ENCODE peak calls at places on chromosome 5, in ten cellular contexts. One of them, this sample, is unnamed.

GRCh38 chr5:43638556-43638955 is 35.6 kb downstream of the NNT start:
- DNase-seq in ACHN: no peak
- DNase-seq in activated naive CD4-positive, alpha-beta T cell: no peak
- DNase-seq in activated CD4-positive, alpha-beta T cell treated with anti-CD3 and anti-CD28 coated beads, Interleukin-2, amount 50 U/mL, for 1 hour: no peak
- DNase-seq in HT-29: no peak
- DNase-seq in fibroblast of mammary gland: peak; percentile 53
- DNase-seq in psoas muscle: no peak
- DNase-seq in SW 1271: no peak
- DNase-seq in cerebellum: no peak
- DNase-seq in HCT116: no peak
- DNase-seq in this sample: no peak

GRCh38 chr5:40879163-40879942 is 29.9 kb upstream of the C7 start:
- DNase-seq in activated CD4-positive, alpha-beta T cell treated with anti-CD3 and anti-CD28 coated beads, Interleukin-2, amount 50 U/mL, for 1 hour: no peak
- DNase-seq in SW 1271: peak; percentile 78
- DNase-seq in fibroblast of mammary gland: peak; percentile 54
- DNase-seq in ACHN: peak; percentile 25
- DNase-seq in activated naive CD4-positive, alpha-beta T cell: no peak
- DNase-seq in HCT116: peak; percentile 13
- DNase-seq in cerebellum: peak; percentile 23
- DNase-seq in HT-29: peak; percentile 59
- DNase-seq in psoas muscle: no peak
- DNase-seq in this sample: peak; percentile 38

GRCh38 chr5:88776692-88777091 is 106.3 kb downstream of the MEF2C start:
- DNase-seq in activated naive CD4-positive, alpha-beta T cell: no peak
- DNase-seq in psoas muscle: no peak
- DNase-seq in activated CD4-positive, alpha-beta T cell treated with anti-CD3 and anti-CD28 coated beads, Interleukin-2, amount 50 U/mL, for 1 hour: no peak
- DNase-seq in cerebellum: no peak
- DNase-seq in ACHN: no peak
- DNase-seq in SW 1271: no peak
- DNase-seq in HT-29: no peak
- DNase-seq in fibroblast of mammary gland: no peak
- DNase-seq in HCT116: no peak
- DNase-seq in this sample: no peak

GRCh38 chr5:65799857-65800256 is 77.9 kb downstream of the NLN start:
- DNase-seq in HT-29: no peak
- DNase-seq in HCT116: no peak
- DNase-seq in activated CD4-positive, alpha-beta T cell treated with anti-CD3 and anti-CD28 coated beads, Interleukin-2, amount 50 U/mL, for 1 hour: no peak
- DNase-seq in cerebellum: no peak
- DNase-seq in SW 1271: no peak
- DNase-seq in fibroblast of mammary gland: no peak
- DNase-seq in psoas muscle: no peak
- DNase-seq in activated naive CD4-positive, alpha-beta T cell: no peak
- DNase-seq in ACHN: no peak
- DNase-seq in this sample: no peak

GRCh38 chr5:126369995-126370731 is 53.0 kb upstream of the GRAMD2B start:
- DNase-seq in SW 1271: peak; percentile 13
- DNase-seq in psoas muscle: no peak
- DNase-seq in activated CD4-positive, alpha-beta T cell treated with anti-CD3 and anti-CD28 coated beads, Interleukin-2, amount 50 U/mL, for 1 hour: no peak
- DNase-seq in HT-29: peak; percentile 42
- DNase-seq in HCT116: no peak
- DNase-seq in cerebellum: no peak
- DNase-seq in activated naive CD4-positive, alpha-beta T cell: no peak
- DNase-seq in ACHN: peak; percentile 61
- DNase-seq in fibroblast of mammary gland: no peak
- DNase-seq in this sample: no peak

GRCh38 chr5:179313849-179314521 is 31.3 kb downstream of the ADAMTS2 start:
- DNase-seq in activated CD4-positive, alpha-beta T cell treated with anti-CD3 and anti-CD28 coated beads, Interleukin-2, amount 50 U/mL, for 1 hour: no peak
- DNase-seq in HT-29: no peak
- DNase-seq in SW 1271: no peak
- DNase-seq in ACHN: no peak
- DNase-seq in HCT116: no peak
- DNase-seq in fibroblast of mammary gland: peak; percentile 96
- DNase-seq in activated naive CD4-positive, alpha-beta T cell: no peak
- DNase-seq in psoas muscle: peak; percentile 91
- DNase-seq in cerebellum: peak; percentile 93
- DNase-seq in this sample: no peak

GRCh38 chr5:154934881-154935280 is 3.1 kb downstream of the GEMIN5 start:
- DNase-seq in activated naive CD4-positive, alpha-beta T cell: no peak
- DNase-seq in HT-29: no peak
- DNase-seq in activated CD4-positive, alpha-beta T cell treated with anti-CD3 and anti-CD28 coated beads, Interleukin-2, amount 50 U/mL, for 1 hour: no peak
- DNase-seq in psoas muscle: no peak
- DNase-seq in cerebellum: no peak
- DNase-seq in fibroblast of mammary gland: no peak
- DNase-seq in HCT116: no peak
- DNase-seq in ACHN: no peak
- DNase-seq in SW 1271: no peak
- DNase-seq in this sample: no peak

GRCh38 chr5:134527156-134527960 is 1.9 kb downstream of the JADE2 start:
- DNase-seq in SW 1271: peak; percentile 98
- DNase-seq in psoas muscle: peak; percentile 89
- DNase-seq in activated CD4-positive, alpha-beta T cell treated with anti-CD3 and anti-CD28 coated beads, Interleukin-2, amount 50 U/mL, for 1 hour: peak; percentile 65
- DNase-seq in fibroblast of mammary gland: peak; percentile 89
- DNase-seq in cerebellum: peak; percentile 90
- DNase-seq in activated naive CD4-positive, alpha-beta T cell: peak; percentile 63
- DNase-seq in ACHN: peak; percentile 86
- DNase-seq in HCT116: no peak
- DNase-seq in HT-29: peak; percentile 81
- DNase-seq in this sample: no peak

GRCh38 chr5:43191740-43192557 is at the start of gene NIM1K:
- DNase-seq in ACHN: peak; percentile 44
- DNase-seq in SW 1271: no peak
- DNase-seq in activated naive CD4-positive, alpha-beta T cell: no peak
- DNase-seq in fibroblast of mammary gland: peak; percentile 41
- DNase-seq in cerebellum: peak; percentile 71
- DNase-seq in psoas muscle: peak; percentile 75
- DNase-seq in HCT116: no peak
- DNase-seq in HT-29: no peak
- DNase-seq in activated CD4-positive, alpha-beta T cell treated with anti-CD3 and anti-CD28 coated beads, Interleukin-2, amount 50 U/mL, for 1 hour: peak; percentile 7
- DNase-seq in this sample: no peak

GRCh38 chr5:146851133-146851532 is 27.4 kb downstream of the PPP2R2B start:
- DNase-seq in HCT116: no peak
- DNase-seq in ACHN: no peak
- DNase-seq in SW 1271: no peak
- DNase-seq in cerebellum: no peak
- DNase-seq in fibroblast of mammary gland: no peak
- DNase-seq in HT-29: no peak
- DNase-seq in activated naive CD4-positive, alpha-beta T cell: no peak
- DNase-seq in activated CD4-positive, alpha-beta T cell treated with anti-CD3 and anti-CD28 coated beads, Interleukin-2, amount 50 U/mL, for 1 hour: no peak
- DNase-seq in psoas muscle: no peak
- DNase-seq in this sample: no peak

GRCh38 chr5:177005619-177006264 is 837 bp downstream of the UIMC1 start:
- DNase-seq in fibroblast of mammary gland: peak; percentile 72
- DNase-seq in cerebellum: peak; percentile 46
- DNase-seq in activated naive CD4-positive, alpha-beta T cell: peak; percentile 56
- DNase-seq in psoas muscle: peak; percentile 87
- DNase-seq in SW 1271: peak; percentile 58
- DNase-seq in activated CD4-positive, alpha-beta T cell treated with anti-CD3 and anti-CD28 coated beads, Interleukin-2, amount 50 U/mL, for 1 hour: peak; percentile 65
- DNase-seq in HCT116: peak; percentile 32
- DNase-seq in ACHN: peak; percentile 77
- DNase-seq in HT-29: peak; percentile 83
- DNase-seq in this sample: no peak

GRCh38 chr5:63963080-63963735 is 963 bp upstream of the HTR1A start:
- DNase-seq in activated CD4-positive, alpha-beta T cell treated with anti-CD3 and anti-CD28 coated beads, Interleukin-2, amount 50 U/mL, for 1 hour: no peak
- DNase-seq in psoas muscle: no peak
- DNase-seq in HCT116: peak; percentile 19
- DNase-seq in fibroblast of mammary gland: peak; percentile 76
- DNase-seq in ACHN: peak; percentile 72
- DNase-seq in activated naive CD4-positive, alpha-beta T cell: no peak
- DNase-seq in HT-29: peak; percentile 78
- DNase-seq in SW 1271: peak; percentile 62
- DNase-seq in cerebellum: peak; percentile 51
- DNase-seq in this sample: peak; percentile 22

GRCh38 chr5:158431369-158432029 is 572.6 kb upstream of the CLINT1 start:
- DNase-seq in activated CD4-positive, alpha-beta T cell treated with anti-CD3 and anti-CD28 coated beads, Interleukin-2, amount 50 U/mL, for 1 hour: no peak
- DNase-seq in activated naive CD4-positive, alpha-beta T cell: no peak
- DNase-seq in psoas muscle: no peak
- DNase-seq in SW 1271: no peak
- DNase-seq in ACHN: no peak
- DNase-seq in HCT116: no peak
- DNase-seq in fibroblast of mammary gland: peak; percentile 82
- DNase-seq in cerebellum: no peak
- DNase-seq in HT-29: no peak
- DNase-seq in this sample: no peak

GRCh38 chr5:140926903-140927573 is 939 bp downstream of the PCDHAC1 start:
- DNase-seq in psoas muscle: peak; percentile 54
- DNase-seq in fibroblast of mammary gland: peak; percentile 10
- DNase-seq in SW 1271: peak; percentile 71
- DNase-seq in activated naive CD4-positive, alpha-beta T cell: no peak
- DNase-seq in HT-29: no peak
- DNase-seq in ACHN: no peak
- DNase-seq in HCT116: no peak
- DNase-seq in activated CD4-positive, alpha-beta T cell treated with anti-CD3 and anti-CD28 coated beads, Interleukin-2, amount 50 U/mL, for 1 hour: no peak
- DNase-seq in cerebellum: peak; percentile 6
- DNase-seq in this sample: no peak

GRCh38 chr5:96781031-96781733 is 26.6 kb downstream of the ERAP1 start:
- DNase-seq in ACHN: peak; percentile 50
- DNase-seq in cerebellum: peak; percentile 80
- DNase-seq in fibroblast of mammary gland: peak; percentile 49
- DNase-seq in HCT116: peak; percentile 38
- DNase-seq in activated CD4-positive, alpha-beta T cell treated with anti-CD3 and anti-CD28 coated beads, Interleukin-2, amount 50 U/mL, for 1 hour: no peak
- DNase-seq in SW 1271: peak; percentile 29
- DNase-seq in psoas muscle: no peak
- DNase-seq in HT-29: peak; percentile 56
- DNase-seq in activated naive CD4-positive, alpha-beta T cell: no peak
- DNase-seq in this sample: no peak